ENCODE peak calls at places on chromosomes 11 and 22, in ten cellular contexts. Q is mucosa of descending colon, N is SJSA1, V is lower lobe of right lung, D is cardiac muscle cell, L is ovary, W is stomach, M is astrocyte, H is tibial artery, Z is A549. X is an unnamed sample.
A peak's percentile ranks its signal among the peaks of the same experiment; 100 is the strongest.

GRCh38 chr22:30277547-30278344 is 11.1 kb upstream of the OSM start:
- DNase-seq in Q (no peak), N (peak; percentile 52), V (no peak), D (peak; percentile 33), L (no peak), W (no peak), M (peak; percentile 74), H (peak; percentile 57), Z (no peak), X (no peak)

GRCh38 chr11:134049303-134049702 is 19.6 kb upstream of the JAM3 start:
- DNase-seq in Q (no peak), N (no peak), V (no peak), D (no peak), L (no peak), W (peak; percentile 14), M (no peak), H (peak; percentile 6), Z (no peak), X (no peak)

GRCh38 chr22:30336752-30337460 is 10.2 kb upstream of the TBC1D10A start:
- DNase-seq in Q (no peak), N (no peak), V (no peak), D (no peak), L (no peak), W (no peak), M (no peak), H (no peak), Z (no peak), X (no peak)

GRCh38 chr11:2691355-2691761 is 8.4 kb downstream of the KCNQ1OT1 start:
- DNase-seq in Q (no peak), N (no peak), V (no peak), D (no peak), L (peak; percentile 47), W (no peak), M (no peak), H (peak; percentile 2), Z (no peak), X (no peak)

GRCh38 chr22:44210721-44211120 is 30.0 kb downstream of the PARVG start:
- DNase-seq in Q (no peak), N (no peak), V (no peak), D (no peak), L (no peak), W (no peak), M (peak; percentile 68), H (no peak), Z (no peak), X (no peak)

GRCh38 chr11:8011981-8012444 is 24.9 kb downstream of the EIF3F start:
- DNase-seq in Q (no peak), N (peak; percentile 46), V (no peak), D (no peak), L (no peak), W (no peak), M (peak; percentile 94), H (no peak), Z (no peak), X (no peak)

GRCh38 chr11:44498524-44498923 is 66.9 kb upstream of the CD82 start:
- DNase-seq in Q (no peak), N (no peak), V (no peak), D (no peak), L (no peak), W (no peak), M (no peak), H (no peak), Z (no peak), X (no peak)

GRCh38 chr22:45216133-45217003 is 24.3 kb downstream of the KIAA0930 start:
- DNase-seq in Q (no peak), N (no peak), V (peak; percentile 21), D (peak; percentile 72), L (no peak), W (no peak), M (peak; percentile 31), H (no peak), Z (no peak), X (no peak)

GRCh38 chr11:132062031-132062430 is 691.6 kb downstream of the NTM start:
- DNase-seq in Q (no peak), N (no peak), V (no peak), D (no peak), L (no peak), W (no peak), M (peak; percentile 77), H (no peak), Z (no peak), X (no peak)

GRCh38 chr11:76824083-76824939 is 36.4 kb upstream of the ACER3 start:
- DNase-seq in Q (no peak), N (peak; percentile 38), V (no peak), D (no peak), L (no peak), W (no peak), M (no peak), H (no peak), Z (no peak), X (no peak)

GRCh38 chr11:118917488-118918127 is 8.1 kb downstream of the BCL9L start:
- DNase-seq in Q (peak; percentile 84), N (no peak), V (peak; percentile 72), D (no peak), L (peak; percentile 75), W (no peak), M (peak; percentile 68), H (peak; percentile 92), Z (no peak), X (peak; percentile 58)

GRCh38 chr22:22700631-22701030 is 56.2 kb downstream of the GGTLC2 start:
- DNase-seq in Q (no peak), N (no peak), V (no peak), D (no peak), L (no peak), W (no peak), M (no peak), H (no peak), Z (no peak), X (no peak)

GRCh38 chr22:30732426-30732825 is 37.8 kb downstream of the OSBP2 start:
- DNase-seq in Q (no peak), N (no peak), V (no peak), D (no peak), L (no peak), W (no peak), M (no peak), H (no peak), Z (no peak), X (no peak)

GRCh38 chr11:134024420-134025085 is 44.3 kb upstream of the JAM3 start:
- DNase-seq in Q (no peak), N (peak; percentile 2), V (no peak), D (no peak), L (no peak), W (no peak), M (peak; percentile 49), H (no peak), Z (no peak), X (no peak)

GRCh38 chr11:91981995-91982394 is 242.6 kb upstream of the FAT3 start:
- DNase-seq in Q (peak; percentile 20), N (no peak), V (no peak), D (no peak), L (peak; percentile 36), W (no peak), M (peak; percentile 98), H (peak; percentile 88), Z (peak; percentile 4), X (no peak)
- H3K9me3 ChIP-seq in Q (no peaks in the 10 kb centered on the region), N (no peaks in the 10 kb centered on the region), V (no peaks in the 10 kb centered on the region), D (no peaks in the 10 kb centered on the region), L (no peaks in the 10 kb centered on the region), W (no peaks in the 10 kb centered on the region), M (no peaks in the 10 kb centered on the region), H (no peaks in the 10 kb centered on the region), Z (no peaks in the 10 kb centered on the region), X (no peaks in the 10 kb centered on the region)

GRCh38 chr22:49367016-49367697 is 460.5 kb downstream of the BRD1 start:
- DNase-seq in Q (no peak), N (no peak), V (no peak), D (peak; percentile 57), L (no peak), W (peak; percentile 13), M (no peak), H (no peak), Z (no peak), X (no peak)
- H3K9me3 ChIP-seq in Q (no peaks in the 10 kb centered on the region), N (peaks cover 10% of the 10 kb centered on the region), V (no peaks in the 10 kb centered on the region), D (no peaks in the 10 kb centered on the region), L (no peaks in the 10 kb centered on the region), W (no peaks in the 10 kb centered on the region), M (peaks cover 8% of the 10 kb centered on the region), H (no peaks in the 10 kb centered on the region), Z (no peaks in the 10 kb centered on the region), X (no peaks in the 10 kb centered on the region)

GRCh38 chr22:47452184-47452583 is 689.7 kb downstream of the TBC1D22A start:
- DNase-seq in Q (no peak), N (no peak), V (no peak), D (no peak), L (no peak), W (no peak), M (no peak), H (no peak), Z (peak; percentile 10), X (no peak)

GRCh38 chr22:47448231-47449035 is 686.0 kb downstream of the TBC1D22A start:
- DNase-seq in Q (no peak), N (no peak), V (no peak), D (no peak), L (no peak), W (no peak), M (no peak), H (no peak), Z (no peak), X (no peak)

GRCh38 chr22:47453049-47453448 is 690.6 kb downstream of the TBC1D22A start:
- DNase-seq in Q (no peak), N (no peak), V (no peak), D (no peak), L (no peak), W (no peak), M (no peak), H (no peak), Z (no peak), X (no peak)

GRCh38 chr22:47449508-47450270 is 687.2 kb downstream of the TBC1D22A start:
- DNase-seq in Q (no peak), N (no peak), V (no peak), D (no peak), L (no peak), W (no peak), M (no peak), H (no peak), Z (no peak), X (no peak)

DNA sequence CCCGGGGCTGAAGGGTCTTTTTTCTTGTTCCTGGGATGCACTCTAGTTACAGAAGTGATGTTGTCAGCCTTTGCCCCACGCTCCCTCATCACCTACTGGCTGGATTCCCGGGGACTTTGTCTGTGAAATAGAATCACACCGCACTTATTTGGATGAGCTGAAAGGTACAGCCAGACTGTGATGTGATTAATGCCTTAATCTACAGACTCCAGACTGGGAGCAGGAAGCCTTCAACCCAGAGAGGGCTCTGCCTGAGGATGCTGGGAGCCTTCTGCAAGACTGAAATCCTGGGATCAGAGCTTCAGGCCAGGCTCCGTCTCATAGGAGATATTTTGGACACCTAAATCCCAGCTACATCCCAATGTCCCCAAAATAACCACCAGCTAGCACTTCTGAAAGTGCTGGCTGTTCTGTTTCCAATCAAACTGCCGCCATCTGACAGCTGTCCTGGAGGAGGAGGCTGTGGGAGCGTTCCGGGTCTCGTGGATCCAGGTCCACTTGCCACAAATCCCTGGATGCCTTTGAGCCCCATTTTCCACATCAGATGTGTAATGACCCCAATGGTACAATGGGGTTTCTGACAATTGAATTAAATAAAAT is 688.5 kb downstream of the TBC1D22A start:
- DNase-seq in Q (no peak), N (no peak), V (no peak), D (no peak), L (no peak), W (no peak), M (no peak), H (no peak), Z (no peak), X (no peak)
- H3K9me3 ChIP-seq in Q (no peaks in the 10 kb centered on the region), N (no peaks in the 10 kb centered on the region), V (peaks cover 13% of the 10 kb centered on the region), D (no peaks in the 10 kb centered on the region), L (no peaks in the 10 kb centered on the region), W (peaks cover 21% of the 10 kb centered on the region), M (peaks cover 12% of the 10 kb centered on the region), H (peaks cover 13% of the 10 kb centered on the region), Z (peaks cover 2% of the 10 kb centered on the region), X (no peaks in the 10 kb centered on the region)

GRCh38 chr22:48152154-48152775 is 1389.8 kb downstream of the TBC1D22A start:
- DNase-seq in Q (no peak), N (no peak), V (no peak), D (no peak), L (no peak), W (no peak), M (no peak), H (no peak), Z (no peak), X (no peak)
- H3K9me3 ChIP-seq in Q (no peaks in the 10 kb centered on the region), N (no peaks in the 10 kb centered on the region), V (no peaks in the 10 kb centered on the region), D (no peaks in the 10 kb centered on the region), L (no peaks in the 10 kb centered on the region), W (peaks cover 2% of the 10 kb centered on the region), M (peaks cover 13% of the 10 kb centered on the region), H (no peaks in the 10 kb centered on the region), Z (no peaks in the 10 kb centered on the region), X (no peaks in the 10 kb centered on the region)

X was measured in CD4-positive, CD25-positive, alpha-beta regulatory T cell.